ENCODE peak calls at places on chromosomes 13 and 19, in six cellular contexts. B, E, D, U, Z and M are unnamed samples.

GRCh38 chr13:50282016-50282415 is 266.8 kb downstream of the KCNRG start:
- DNase-seq in Z (no peak), U (no peak), D (no peak), B (no peak), E (no peak), M (no peak)

GRCh38 chr19:14113762-14114414 is 3.7 kb downstream of the PRKACA start:
- DNase-seq in B (no peak), Z (no peak), E (no peak), U (no peak), D (peak; percentile 49), M (no peak)

GRCh38 chr19:36573020-36573947 is at the start of gene ZNF529:
- DNase-seq in B (peak; percentile 91), Z (peak; percentile 95), E (peak; percentile 87), D (peak; percentile 80), U (peak; percentile 87), M (peak; percentile 92)

GRCh38 chr19:45439569-45440258 is 16.0 kb upstream of the ERCC1 start:
- DNase-seq in E (peak; percentile 72), U (peak; percentile 79), Z (peak; percentile 94), D (peak; percentile 79), B (peak; percentile 90), M (peak; percentile 95)

GRCh38 chr13:103395140-103395539 is 328.9 kb upstream of the SLC10A2 start:
- DNase-seq in U (no peak), E (no peak), B (no peak), D (no peak), Z (no peak), M (no peak)

GRCh38 chr19:53511933-53512374 is 26.0 kb upstream of the ZNF331 start:
- DNase-seq in U (peak; percentile 23), Z (peak; percentile 59), D (peak; percentile 19), B (peak; percentile 51), E (peak; percentile 60), M (peak; percentile 69)

GRCh38 chr13:91907398-91907797 is 509.0 kb downstream of the GPC5 start:
- DNase-seq in U (no peak), B (no peak), E (no peak), Z (no peak), D (no peak), M (no peak)

GRCh38 chr13:106423530-106423929 is 111.9 kb downstream of the EFNB2 start:
- DNase-seq in U (no peak), Z (no peak), B (no peak), D (no peak), E (no peak), M (no peak)

GRCh38 chr13:43389573-43389972 is 366.2 kb downstream of the DNAJC15 start:
- DNase-seq in Z (peak; percentile 66), U (no peak), E (no peak), D (no peak), B (no peak), M (no peak)

GRCh38 chr19:49272204-49272603 is 52.8 kb downstream of the SLC6A16 start:
- DNase-seq in B (no peak), E (no peak), U (no peak), D (no peak), Z (peak; percentile 15), M (no peak)

GRCh38 chr13:94195715-94196114 is 283.8 kb downstream of the DCT start:
- DNase-seq in U (no peak), Z (peak; percentile 93), D (no peak), E (no peak), B (no peak), M (no peak)

GRCh38 chr13:25218011-25218410 is 45.9 kb upstream of the AMER2 start:
- DNase-seq in U (no peak), B (no peak), Z (peak; percentile 10), E (no peak), D (no peak), M (no peak)

GRCh38 chr19:18647807-18648206 is 11.0 kb downstream of the KLHL26 start:
- DNase-seq in E (no peak), B (no peak), D (no peak), Z (no peak), U (no peak), M (no peak)

GRCh38 chr13:99027661-99028425 is 50.0 kb upstream of the DOCK9 start:
- DNase-seq in B (no peak), U (no peak), E (no peak), Z (no peak), D (no peak), M (no peak)

GRCh38 chr19:19636573-19636972 is 6.9 kb downstream of the GMIP start:
- DNase-seq in E (no peak), D (no peak), Z (no peak), U (no peak), B (no peak), M (no peak)

GRCh38 chr13:110915874-110916670 is 1.2 kb upstream of the ANKRD10 start:
- DNase-seq in B (no peak), Z (peak; percentile 55), E (no peak), D (no peak), U (no peak), M (no peak)

GRCh38 chr13:53694814-53695533 is 666.4 kb downstream of the OLFM4 start:
- DNase-seq in D (no peak), Z (no peak), U (no peak), B (no peak), E (no peak), M (no peak)

GRCh38 chr13:113029487-113030258 is 60.7 kb downstream of the MCF2L start:
- DNase-seq in B (no peak), Z (peak; percentile 38), E (peak; percentile 79), D (peak; percentile 18), U (peak; percentile 34), M (no peak)

GRCh38 chr19:50658438-50659317 is 9.4 kb downstream of the C19orf81 start:
- DNase-seq in Z (peak; percentile 77), B (peak; percentile 53), D (no peak), U (no peak), E (peak; percentile 83), M (no peak)

GRCh38 chr19:55600336-55601028 is 394 bp downstream of the ZNF524 start:
- DNase-seq in D (no peak), U (no peak), E (peak; percentile 83), Z (peak; percentile 75), B (peak; percentile 71), M (peak; percentile 83)

GRCh38 chr19:48833049-48833448 is 3.2 kb downstream of the HSD17B14 start:
- DNase-seq in E (no peak), D (no peak), B (no peak), Z (no peak), U (no peak), M (no peak)

GRCh38 chr13:30576528-30576927 is 41.2 kb upstream of the USPL1 start:
- DNase-seq in U (peak; percentile 38), B (peak; percentile 42), E (no peak), D (peak; percentile 45), Z (peak; percentile 32), M (no peak)

GRCh38 chr19:54160182-54160811 is 776 bp upstream of the LENG1 start:
- DNase-seq in E (no peak), Z (peak; percentile 50), B (no peak), D (no peak), U (no peak), M (no peak)

GRCh38 chr19:2315818-2316353 is 7.9 kb upstream of the LINGO3 start:
- DNase-seq in Z (peak; percentile 86), D (no peak), U (no peak), E (peak; percentile 53), B (peak; percentile 71), M (peak; percentile 66)

GRCh38 chr13:27379694-27380596 is 44.5 kb upstream of the GTF3A start:
- DNase-seq in B (no peak), U (peak; percentile 30), D (peak; percentile 28), Z (peak; percentile 56), E (peak; percentile 74), M (peak; percentile 66)

GRCh38 chr13:92602560-92602959 is 624.0 kb upstream of the GPC6 start:
- DNase-seq in U (no peak), D (no peak), E (no peak), B (no peak), Z (peak; percentile 26), M (no peak)

GRCh38 chr13:74219571-74219970 is 85.4 kb upstream of the KLF12 start:
- DNase-seq in E (no peak), B (no peak), D (no peak), U (no peak), Z (peak; percentile 33), M (no peak)

GRCh38 chr19:3610745-3611717 is 4.4 kb upstream of the TBXA2R start:
- DNase-seq in U (no peak), B (no peak), E (no peak), D (no peak), Z (no peak), M (no peak)

GRCh38 chr19:18637644-18638630 is 1.1 kb downstream of the KLHL26 start:
- DNase-seq in D (no peak), E (no peak), B (no peak), Z (no peak), U (no peak), M (no peak)

GRCh38 chr13:97211357-97211756 is 10.8 kb upstream of the MBNL2 start:
- DNase-seq in D (no peak), E (no peak), U (no peak), B (no peak), Z (no peak), M (no peak)